ENCODE peak calls at places on chromosomes 7 and 10, in four cellular contexts. H, U, S and J are unnamed samples.

GRCh38 chr7:110804501-110804900 is 286.4 kb upstream of the LRRN3 start:
- DNase-seq in U (no peak), H (no peak), S (no peak), J (no peak)

GRCh38 chr7:70092314-70093303 is 494.3 kb downstream of the AUTS2 start:
- DNase-seq in U (no peak), H (peak), S (no peak), J (no peak)

GRCh38 chr7:10727636-10728035 is 246.0 kb upstream of the PHF14 start:
- DNase-seq in S (no peak), U (no peak), H (no peak), J (no peak)

GRCh38 chr10:85967594-85967993 is 399.0 kb downstream of the GRID1 start:
- DNase-seq in U (peak), S (no peak), H (no peak), J (no peak)

GRCh38 chr10:89404082-89404481 is 10.3 kb upstream of the IFIT5 start:
- DNase-seq in U (no peak), H (peak), S (no peak), J (no peak)

GRCh38 chr10:102335184-102335583 is 60.3 kb upstream of the NFKB2 start:
- DNase-seq in U (no peak), H (peak), S (no peak), J (no peak)

GRCh38 chr7:16129431-16130126 is 291.8 kb downstream of the CRPPA start:
- DNase-seq in U (no peak), S (no peak), H (peak), J (peak)

GRCh38 chr7:148084138-148084537 is 506.4 kb upstream of the C7orf33 start:
- DNase-seq in S (peak), U (no peak), H (peak), J (no peak)

GRCh38 chr7:129150199-129150996 is 5.9 kb downstream of the TSPAN33 start:
- DNase-seq in S (peak), U (no peak), H (no peak), J (no peak)

GRCh38 chr7:46745700-46746090 is 824.6 kb upstream of the IGFBP3 start:
- DNase-seq in H (peak), U (no peak), S (no peak), J (peak)

GRCh38 chr7:65239707-65240352 is 133.8 kb upstream of the ZNF92 start:
- DNase-seq in H (no peak), S (no peak), U (no peak), J (peak)

GRCh38 chr10:5491477-5491876 is 7.9 kb downstream of the CALML5 start:
- DNase-seq in S (no peak), H (no peak), U (no peak), J (no peak)

GRCh38 chr7:140196361-140197217 is 19.8 kb upstream of the KDM7A start:
- DNase-seq in U (no peak), S (no peak), H (peak), J (no peak)

GRCh38 chr7:17640730-17641377 is 299.4 kb downstream of the SNX13 start:
- DNase-seq in S (peak), H (peak), U (no peak), J (peak)

GRCh38 chr10:47237316-47238260 is 62.4 kb upstream of the GDF10 start:
- DNase-seq in H (no peak), S (no peak), U (no peak), J (no peak)

GRCh38 chr7:12738665-12739064 is 51.2 kb downstream of the ARL4A start:
- DNase-seq in U (no peak), H (no peak), S (no peak), J (no peak)

GRCh38 chr7:138887085-138887705 is 89.2 kb upstream of the ATP6V0A4 start:
- DNase-seq in S (no peak), H (no peak), U (no peak), J (no peak)
- TF ChIP-seq FOS in S (no peak), H (no peak), U (no peak), J (no peak)

GRCh38 chr10:80203835-80204148 is 1.5 kb downstream of the ANXA11 start:
- DNase-seq in H (no peak), U (no peak), S (no peak), J (no peak)

GRCh38 chr10:80202934-80203834 is 2.2 kb downstream of the ANXA11 start:
- DNase-seq in H (peak), S (peak), U (peak), J (peak)

GRCh38 chr10:80205478-80206276 is at the start of gene ANXA11:
- DNase-seq in H (peak), U (peak), S (peak), J (peak)

GRCh38 chr10:80204801-80205477 is 398 bp downstream of the ANXA11 start:
- DNase-seq in U (no peak), H (peak), S (peak), J (peak)

DNA sequence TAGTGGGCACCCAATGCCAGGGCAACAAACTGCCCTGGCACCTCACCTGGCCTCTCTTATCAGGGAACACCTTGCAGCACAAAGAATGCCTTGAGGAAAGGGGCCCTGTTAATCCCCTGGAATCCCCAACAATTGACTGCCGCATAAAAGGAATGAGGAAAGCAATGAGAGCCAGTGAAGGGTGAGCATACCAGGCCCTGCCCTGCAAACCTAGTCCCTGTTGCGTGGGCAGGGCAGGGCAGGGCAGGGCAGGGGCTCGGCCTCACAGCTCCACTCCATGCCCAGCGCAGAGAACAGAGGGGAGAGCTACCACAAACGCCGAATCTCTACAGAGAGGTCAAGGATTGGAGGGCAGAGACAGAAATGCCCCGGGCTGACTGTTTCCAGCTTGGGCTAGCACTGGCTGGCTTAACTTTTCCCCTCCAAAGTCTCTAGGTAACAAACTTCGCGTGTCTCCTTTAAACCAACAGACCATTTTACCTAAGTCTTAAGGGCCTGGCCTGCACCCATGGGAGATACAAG is 1.1 kb downstream of the ANXA11 start:
- DNase-seq in S (no peak), U (no peak), H (no peak), J (no peak)
- TF ChIP-seq FOS in S (no peak), U (no peak), H (no peak), J (no peak)

GRCh38 chr7:777679-778078 is 50.6 kb upstream of the PRKAR1B start:
- DNase-seq in U (no peak), S (no peak), H (no peak), J (no peak)

GRCh38 chr7:778271-778967 is 51.3 kb upstream of the PRKAR1B start:
- DNase-seq in U (no peak), S (no peak), H (peak), J (peak)

GRCh38 chr7:780056-780455 is 52.2 kb upstream of the SUN1 start:
- DNase-seq in U (no peak), H (no peak), S (no peak), J (peak)

GRCh38 chr7:779480-779879 is 52.4 kb upstream of the PRKAR1B start:
- DNase-seq in S (no peak), U (no peak), H (no peak), J (no peak)

DNA sequence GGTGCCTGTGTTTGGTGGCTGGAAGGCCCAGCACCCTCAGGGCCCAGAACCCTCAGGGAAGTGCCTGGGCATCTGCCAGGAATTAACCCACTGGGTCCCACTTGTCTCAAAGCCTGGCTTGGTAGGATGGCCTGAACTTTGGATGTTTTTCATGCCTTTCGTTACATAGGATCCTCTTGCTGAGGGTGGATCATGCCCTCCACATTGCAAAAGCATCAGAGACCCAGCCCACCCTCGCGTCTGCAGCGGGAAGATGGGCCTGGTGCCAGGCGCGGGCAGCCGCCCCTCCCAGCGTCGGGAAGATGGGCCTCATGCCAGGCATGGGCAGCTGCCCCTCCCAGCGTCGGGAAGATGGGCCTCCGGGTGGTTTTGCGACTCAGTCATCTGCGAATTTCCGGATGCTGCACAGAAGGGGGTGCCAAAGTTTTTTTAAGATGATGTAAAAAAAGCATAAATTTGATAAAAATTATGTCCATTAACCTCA is 51.9 kb upstream of the PRKAR1B start:
- DNase-seq in H (no peak), U (no peak), S (no peak), J (peak)
- TF ChIP-seq FOS in H (no peak), U (no peak), S (no peak), J (no peak)

GRCh38 chr7:108200326-108200725 is 70.2 kb upstream of the LAMB4 start:
- DNase-seq in H (peak), S (no peak), U (no peak), J (no peak)
- TF ChIP-seq FOS in H (no peak), S (no peak), U (no peak), J (no peak)

DNA sequence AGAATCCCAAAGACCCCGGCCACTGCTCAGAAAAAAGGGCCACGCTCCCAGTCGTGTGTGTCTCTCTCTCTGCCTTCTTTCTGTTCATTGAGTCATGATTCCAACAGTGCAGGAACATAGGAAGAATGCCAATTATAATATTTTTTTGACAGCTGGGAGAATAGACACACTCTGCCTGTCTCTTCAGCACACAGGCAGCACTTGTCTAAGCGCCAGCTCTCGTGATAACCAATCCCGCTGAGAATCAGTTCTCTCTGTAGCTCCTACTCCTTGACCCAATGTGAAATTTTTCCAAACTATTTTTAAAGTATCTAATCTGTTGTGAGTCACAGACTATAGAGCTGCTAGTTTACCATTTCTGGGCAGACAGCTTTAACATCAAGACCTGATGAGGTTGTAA is 145.7 kb upstream of the RHEB start:
- DNase-seq in H (peak), U (no peak), S (no peak), J (peak)
- TF ChIP-seq FOS in H (peak), U (no peak), S (no peak), J (no peak)

GRCh38 chr7:45035909-45036308 is 35.9 kb downstream of the CCM2 start:
- DNase-seq in S (no peak), U (no peak), H (no peak), J (no peak)
- TF ChIP-seq FOS in S (no peak), U (no peak), H (no peak), J (no peak)

DNA sequence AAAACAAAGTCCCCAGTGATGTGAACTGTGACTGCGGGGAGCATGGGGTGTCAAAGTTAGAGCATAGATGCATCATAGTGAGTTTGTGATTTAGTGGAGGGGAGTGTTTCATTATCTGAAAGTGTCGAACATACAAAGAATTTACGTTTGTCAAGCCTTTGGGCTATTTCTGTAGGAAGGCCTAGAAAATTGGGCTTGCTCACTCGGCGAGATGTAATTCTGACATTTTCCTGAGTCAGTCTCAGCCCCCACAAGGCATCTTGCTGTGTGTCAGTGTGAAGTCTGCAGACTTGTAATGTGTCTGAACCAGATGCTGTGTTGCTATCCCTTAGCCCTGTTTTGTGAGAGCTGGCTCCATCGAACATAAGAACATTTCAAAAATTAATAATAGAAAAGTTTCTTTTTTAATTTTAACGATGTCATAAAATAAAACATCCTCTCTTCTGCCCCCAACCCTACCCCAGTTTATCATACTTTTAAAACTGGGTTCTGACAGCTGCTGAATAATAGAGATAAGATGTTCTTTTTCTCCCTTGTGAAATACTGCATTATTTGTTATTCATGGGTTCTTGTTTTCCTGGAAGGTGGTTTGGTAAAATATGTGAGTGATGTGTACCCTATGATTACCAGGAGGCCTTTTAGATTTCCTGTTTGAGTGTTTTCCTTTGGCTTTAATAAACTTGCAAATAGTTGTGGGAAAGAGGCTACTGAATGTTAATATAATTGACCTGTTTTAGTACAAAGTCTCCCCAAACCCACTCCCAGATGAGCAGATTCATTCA is 207.4 kb downstream of the GPR158 start:
- DNase-seq in U (no peak), S (no peak), H (no peak), J (no peak)
- TF ChIP-seq FOS in U (no peak), S (no peak), H (no peak), J (no peak)

DNA sequence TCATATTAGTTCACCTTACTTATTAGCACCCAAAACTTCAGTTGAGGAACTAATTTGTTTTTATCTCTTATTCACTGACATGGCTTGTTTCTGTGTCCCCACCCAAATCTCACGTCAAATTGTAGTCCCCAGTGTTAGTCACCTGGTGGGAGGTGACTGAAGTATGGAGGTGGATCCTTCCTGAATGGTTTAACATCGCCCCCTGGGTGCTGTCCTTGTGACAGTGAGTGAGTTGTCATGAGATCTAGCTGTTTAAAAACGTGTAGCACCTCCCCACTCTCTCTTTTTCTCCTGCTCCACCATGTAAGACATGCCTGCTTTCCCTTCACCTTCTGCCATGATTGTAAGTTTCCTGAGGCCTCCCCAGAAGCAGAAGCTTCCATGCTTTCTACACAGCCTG is 75.0 kb upstream of the HECTD2 start:
- DNase-seq in U (no peak), H (no peak), S (no peak), J (no peak)
- TF ChIP-seq FOS in U (no peak), H (no peak), S (no peak), J (no peak)

GRCh38 chr7:128005759-128006159 is 25.5 kb downstream of the LRRC4 start:
- DNase-seq in S (peak), U (no peak), H (no peak), J (no peak)
- TF ChIP-seq FOS in S (no peak), U (no peak), H (no peak), J (no peak)

GRCh38 chr7:369476-369980 is 79.6 kb downstream of the FOXL3 start:
- DNase-seq in U (no peak), S (no peak), H (no peak), J (no peak)

GRCh38 chr7:369981-370621 is 80.1 kb downstream of the FOXL3 start:
- DNase-seq in U (no peak), H (no peak), S (no peak), J (no peak)

GRCh38 chr7:367351-367841 is 77.4 kb downstream of the FOXL3 start:
- DNase-seq in S (no peak), U (no peak), H (no peak), J (no peak)

GRCh38 chr7:370775-371118 is 80.8 kb downstream of the FOXL3 start:
- DNase-seq in S (no peak), U (no peak), H (no peak), J (no peak)

DNA sequence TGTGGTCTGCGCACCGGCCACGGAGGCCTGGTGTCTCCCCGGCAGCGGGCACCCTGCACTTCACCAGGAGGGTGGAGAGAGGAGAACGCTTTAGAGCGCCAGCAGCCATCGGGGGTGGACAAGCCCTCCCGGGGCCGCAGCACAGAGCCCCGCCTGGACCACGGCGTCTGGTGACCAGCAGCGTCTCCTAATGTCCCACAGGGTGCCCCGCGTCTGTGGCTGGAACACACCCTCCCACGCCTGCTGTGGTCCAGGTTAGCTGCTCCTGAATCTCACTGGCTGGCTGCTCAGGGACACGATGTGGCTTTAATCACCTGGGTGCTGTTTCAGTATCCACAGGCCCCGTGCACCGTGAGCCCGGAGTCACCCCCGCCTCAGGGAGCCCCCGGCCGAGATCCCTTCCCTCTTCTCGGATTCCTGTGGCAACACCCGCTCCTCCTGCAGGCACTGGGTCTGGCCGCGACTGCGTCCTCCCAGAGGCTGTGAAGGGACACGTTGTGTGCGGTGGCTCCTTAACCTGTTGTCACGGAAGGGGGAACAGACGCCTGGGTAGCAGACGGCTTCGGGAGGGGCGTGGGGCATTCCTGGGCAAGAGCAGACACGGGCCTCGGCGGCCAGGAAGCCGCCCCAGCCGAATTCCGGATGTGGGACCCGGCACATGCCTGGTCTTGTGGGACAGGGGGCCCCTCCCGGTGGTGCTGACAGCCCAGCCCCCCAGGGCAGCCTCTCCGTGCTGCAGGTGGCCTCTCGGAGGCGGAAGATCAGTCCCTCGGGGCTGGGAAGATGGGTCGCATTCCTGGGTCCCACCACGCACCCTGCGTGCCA is 78.9 kb downstream of the FOXL3 start:
- DNase-seq in U (no peak), H (no peak), S (no peak), J (no peak)
- TF ChIP-seq FOS in U (no peak), H (no peak), S (no peak), J (no peak)